ENCODE peak calls at places on chromosomes 3 and 15, in nine cellular contexts. N is neural crest cell; G is B cell; K is COR-L47; L is astrocyte of the cerebellum; C is amniotic epithelial cell; S is NCI-H2081; B is amygdala; J is activated T-cell treated with anti-CD3 and anti-CD28 coated beads, Interleukin-2, amount 50 U/mL, for 24 hours. W is an unnamed sample.
A peak's percentile ranks its signal among the peaks of the same experiment; 100 is the strongest.

GRCh38 chr3:148955544-148956346 is 35.6 kb upstream of the GYG1 start:
- DNase-seq in C (peak; percentile 84), S (peak; percentile 71), N (peak; percentile 46), G (peak; percentile 45), B (no peak), K (peak; percentile 56), J (no peak), L (peak; percentile 94), W (peak; percentile 92)

GRCh38 chr3:42556089-42556632 is 25.6 kb downstream of the SEC22C start:
- DNase-seq in L (no peak), K (no peak), C (peak; percentile 5), G (no peak), B (no peak), J (no peak), S (no peak), N (no peak), W (peak; percentile 17)

GRCh38 chr15:71254503-71254902 is 139.2 kb downstream of the THSD4 start:
- DNase-seq in N (no peak), J (no peak), S (no peak), L (no peak), B (no peak), K (no peak), G (no peak), C (no peak), W (no peak)

GRCh38 chr3:4322635-4323034 is 19.5 kb downstream of the SETMAR start:
- DNase-seq in C (peak; percentile 87), S (no peak), B (no peak), N (no peak), K (no peak), J (no peak), G (no peak), L (peak; percentile 9), W (peak; percentile 4)

GRCh38 chr15:60643490-60644040 is 164.6 kb upstream of the ICE2 start:
- DNase-seq in S (no peak), G (no peak), L (no peak), N (no peak), C (no peak), J (no peak), K (no peak), B (no peak), W (no peak)

GRCh38 chr3:52774901-52775864 is 2.2 kb upstream of the ITIH1 start:
- DNase-seq in G (no peak), S (peak; percentile 27), L (no peak), N (no peak), J (no peak), K (peak; percentile 6), B (no peak), C (no peak), W (no peak)

GRCh38 chr3:81666502-81667121 is 94.8 kb downstream of the GBE1 start:
- DNase-seq in L (peak; percentile 8), C (peak; percentile 34), G (peak; percentile 11), S (no peak), B (no peak), J (no peak), N (no peak), K (no peak), W (peak; percentile 9)

GRCh38 chr15:26298666-26299065 is 435.5 kb upstream of the ATP10A start:
- DNase-seq in G (no peak), K (no peak), B (no peak), L (no peak), N (no peak), S (no peak), C (no peak), J (no peak), W (no peak)

GRCh38 chr15:100918034-100918689 is 995 bp upstream of the LRRK1 start:
- DNase-seq in N (peak; percentile 68), J (peak; percentile 83), S (peak; percentile 78), C (peak; percentile 40), K (peak; percentile 73), L (peak; percentile 34), G (peak; percentile 90), B (no peak), W (no peak)

GRCh38 chr3:118801899-118802298 is 232.7 kb downstream of the IGSF11 start:
- DNase-seq in L (no peak), C (no peak), B (no peak), J (no peak), K (no peak), G (no peak), S (peak; percentile 17), N (no peak), W (no peak)

GRCh38 chr3:44031387-44032380 is 210.0 kb upstream of the TOPAZ1 start:
- DNase-seq in G (no peak), K (no peak), C (no peak), N (no peak), S (no peak), B (no peak), J (no peak), L (peak; percentile 16), W (no peak)

GRCh38 chr3:31165399-31165860 is 271.0 kb upstream of the GADL1 start:
- DNase-seq in N (no peak), B (no peak), G (no peak), C (peak; percentile 21), K (no peak), J (no peak), L (peak; percentile 58), S (peak; percentile 19), W (peak; percentile 12)

GRCh38 chr3:112128843-112129727 is 4.0 kb downstream of the GCSAM start:
- DNase-seq in L (no peak), J (peak; percentile 47), N (no peak), B (no peak), G (peak; percentile 87), C (peak; percentile 75), K (no peak), S (no peak), W (peak; percentile 74)

GRCh38 chr3:161576733-161577510 is 80.3 kb downstream of the OTOL1 start:
- DNase-seq in B (no peak), S (peak; percentile 95), K (peak; percentile 74), G (no peak), C (no peak), N (no peak), L (no peak), J (no peak), W (no peak)

GRCh38 chr3:32872487-32873382 is 54.9 kb downstream of the TRIM71 start:
- DNase-seq in L (peak; percentile 71), B (no peak), C (peak; percentile 9), S (peak; percentile 7), N (no peak), K (no peak), J (no peak), G (no peak), W (peak; percentile 50)

GRCh38 chr15:88834211-88834812 is 31.1 kb downstream of the ACAN start:
- DNase-seq in C (peak; percentile 20), G (peak; percentile 49), J (peak; percentile 45), K (no peak), S (peak; percentile 17), L (no peak), N (peak; percentile 49), B (peak; percentile 22), W (peak; percentile 20)

GRCh38 chr3:24156466-24156865 is 211.4 kb downstream of the NR1D2 start:
- DNase-seq in C (peak; percentile 82), J (no peak), S (no peak), B (no peak), K (no peak), L (no peak), N (no peak), G (no peak), W (peak; percentile 88)

GRCh38 chr15:89492111-89492641 is 4.2 kb downstream of the RHCG start:
- DNase-seq in N (peak; percentile 58), K (no peak), J (peak; percentile 28), L (no peak), C (no peak), G (no peak), B (no peak), S (no peak), W (no peak)

GRCh38 chr15:68597581-68597980 is 18.8 kb downstream of the CORO2B start:
- DNase-seq in K (no peak), S (no peak), N (no peak), B (no peak), J (no peak), C (no peak), L (no peak), G (no peak), W (no peak)